ENCODE peak calls at places on chromosomes 6 and 20, in six cellular contexts. D is NCI-H1092; E is GM20000; U is activated naive CD4-positive, alpha-beta T cell treated with Interleukin-2 at 50 U/mL for 16 hours; W is ACHN; A is HTR-8/SVneo. L is an unnamed sample.

GRCh38 chr20:3727333-3728035 is 5.0 kb upstream of the HSPA12B start:
- DNase-seq in E (no peak), D (no peak), W (no peak), A (peak; percentile 45), U (no peak), L (no peak)

GRCh38 chr20:768426-768978 is at the start of gene SLC52A3:
- DNase-seq in W (peak; percentile 11), A (peak; percentile 35), D (no peak), E (no peak), U (no peak), L (peak; percentile 17)

GRCh38 chr6:5763871-5764270 is 242.9 kb downstream of the NRN1 start:
- DNase-seq in E (peak; percentile 36), U (no peak), D (no peak), W (no peak), A (no peak), L (no peak)

GRCh38 chr6:141110486-141110885 is 1022.2 kb upstream of the GJE1 start:
- DNase-seq in E (no peak), W (no peak), D (no peak), U (no peak), A (no peak), L (no peak)

GRCh38 chr6:35969676-35970075 is 48.8 kb upstream of the SRPK1 start:
- DNase-seq in W (no peak), E (no peak), U (no peak), A (no peak), D (no peak), L (no peak)

GRCh38 chr6:53250137-53250760 is 98.5 kb downstream of the ELOVL5 start:
- DNase-seq in E (no peak), D (no peak), W (peak; percentile 8), U (no peak), A (peak; percentile 11), L (no peak)

GRCh38 chr6:169738204-169738971 is 13.0 kb downstream of the DYNLT2 start:
- DNase-seq in D (no peak), W (no peak), U (no peak), E (no peak), A (no peak), L (no peak)

GRCh38 chr6:85662251-85662650 is 19.6 kb upstream of the SYNCRIP start:
- DNase-seq in U (no peak), D (no peak), E (no peak), W (no peak), A (no peak), L (no peak)

GRCh38 chr6:140047321-140047720 is 672.9 kb upstream of the CITED2 start:
- DNase-seq in A (no peak), U (no peak), W (no peak), D (no peak), E (no peak), L (no peak)

GRCh38 chr6:163414117-163414366 is 476 bp upstream of the QKI start:
- DNase-seq in U (no peak), D (no peak), A (no peak), W (no peak), E (no peak), L (no peak)

GRCh38 chr6:141653590-141653989 is 479.1 kb upstream of the GJE1 start:
- DNase-seq in A (no peak), U (no peak), W (no peak), E (no peak), D (no peak), L (no peak)

GRCh38 chr6:57313711-57314471 is 3.5 kb upstream of the PRIM2 start:
- DNase-seq in D (no peak), U (no peak), W (peak; percentile 92), E (no peak), A (peak; percentile 86), L (no peak)

GRCh38 chr20:36572701-36573102 is 695 bp upstream of the TGIF2 start:
- DNase-seq in W (no peak), A (no peak), D (no peak), U (peak; percentile 78), E (peak; percentile 66), L (peak; percentile 87)

GRCh38 chr6:85747093-85747492 is 104.4 kb upstream of the SYNCRIP start:
- DNase-seq in D (no peak), U (no peak), A (no peak), W (no peak), E (no peak), L (no peak)

GRCh38 chr6:30572078-30572605 is 900 bp downstream of the ABCF1 start:
- DNase-seq in U (no peak), E (no peak), A (no peak), D (no peak), W (no peak), L (no peak)

GRCh38 chr6:125220712-125221111 is 67.1 kb downstream of the TPD52L1 start:
- DNase-seq in D (no peak), E (no peak), W (no peak), U (no peak), A (no peak), L (no peak)

GRCh38 chr6:139903411-139904157 is 529.1 kb upstream of the CITED2 start:
- DNase-seq in E (peak; percentile 58), W (no peak), D (no peak), A (no peak), U (no peak), L (no peak)

GRCh38 chr6:128569737-128570438 is 49.5 kb upstream of the PTPRK start:
- DNase-seq in A (peak; percentile 69), W (peak; percentile 76), E (no peak), U (no peak), D (no peak), L (no peak)

GRCh38 chr20:62202083-62202395 is 18.0 kb downstream of the HRH3 start:
- DNase-seq in A (peak; percentile 91), U (no peak), W (no peak), E (peak; percentile 60), D (no peak), L (no peak)

GRCh38 chr6:149863596-149863845 is 638 bp downstream of the LRP11 start:
- DNase-seq in U (no peak), D (no peak), E (no peak), A (no peak), W (no peak), L (no peak)

GRCh38 chr6:142693446-142693845 is 251.5 kb downstream of the HIVEP2 start:
- DNase-seq in E (no peak), W (no peak), D (no peak), A (no peak), U (no peak), L (no peak)

GRCh38 chr6:159973951-159974350 is 5.1 kb downstream of the IGF2R start:
- DNase-seq in E (peak; percentile 39), W (peak; percentile 24), U (no peak), D (no peak), A (peak; percentile 54), L (peak; percentile 52)

GRCh38 chr6:11771473-11772048 is 7.0 kb downstream of the ADTRP start:
- DNase-seq in D (no peak), A (peak; percentile 25), E (no peak), U (no peak), W (peak; percentile 25), L (no peak)

GRCh38 chr6:154457046-154457713 is 53.3 kb downstream of the CNKSR3 start:
- DNase-seq in D (no peak), E (no peak), W (no peak), U (no peak), A (no peak), L (no peak)

GRCh38 chr6:125924169-125924568 is 32.4 kb upstream of the HINT3 start:
- DNase-seq in A (no peak), D (no peak), W (no peak), U (no peak), E (no peak), L (no peak)

GRCh38 chr6:1771324-1771723 is 161.6 kb downstream of the FOXC1 start:
- DNase-seq in U (peak; percentile 38), E (no peak), D (peak; percentile 4), W (no peak), A (no peak), L (peak; percentile 67)

GRCh38 chr20:58155148-58155925 is 73.1 kb downstream of the ANKRD60 start:
- DNase-seq in A (no peak), D (no peak), E (no peak), W (no peak), U (no peak), L (no peak)

GRCh38 chr20:2519115-2519815 is 10.6 kb upstream of the ZNF343 start:
- DNase-seq in E (no peak), W (no peak), A (no peak), D (no peak), U (no peak), L (no peak)